ENCODE peak calls at places on chromosomes 12 and 14, in eight cellular contexts. X, N, G, I, M, U, Y and Q are unnamed samples.

GRCh38 chr14:102629011-102629444 is 36.6 kb downstream of the RCOR1 start:
- DNase-seq in Y (no peak), N (no peak), G (no peak), X (no peak), M (no peak), I (no peak), U (no peak), Q (no peak)

GRCh38 chr12:87413784-87414183 is 615.4 kb downstream of the C12orf50 start:
- DNase-seq in X (no peak), Y (no peak), I (no peak), N (peak; percentile 47), M (no peak), G (peak; percentile 31), U (no peak), Q (no peak)

GRCh38 chr14:93047187-93047586 is 68.5 kb downstream of the ITPK1 start:
- DNase-seq in G (no peak), U (no peak), X (no peak), I (no peak), Y (no peak), N (no peak), M (no peak), Q (no peak)

GRCh38 chr12:96258451-96258933 is 64.3 kb downstream of the ELK3 start:
- DNase-seq in G (no peak), N (peak; percentile 53), U (peak; percentile 63), X (no peak), M (no peak), Y (no peak), I (no peak), Q (no peak)

GRCh38 chr14:61486930-61487495 is 165.6 kb downstream of the PRKCH start:
- DNase-seq in N (no peak), Y (no peak), G (no peak), I (no peak), X (no peak), M (no peak), U (no peak), Q (no peak)

GRCh38 chr12:110372056-110372425 is 31.5 kb downstream of the ANAPC7 start:
- DNase-seq in I (no peak), G (no peak), X (no peak), N (no peak), M (no peak), Y (no peak), U (no peak), Q (no peak)

GRCh38 chr12:50524621-50525020 is 19.8 kb downstream of the DIP2B start:
- DNase-seq in I (no peak), N (no peak), U (no peak), Y (no peak), G (no peak), X (no peak), M (no peak), Q (no peak)

GRCh38 chr12:89492883-89493282 is 31.7 kb downstream of the GALNT4 start:
- DNase-seq in M (no peak), G (peak; percentile 41), U (no peak), N (no peak), Y (no peak), X (no peak), I (peak; percentile 36), Q (no peak)

GRCh38 chr14:89849931-89850330 is 104.6 kb downstream of the EFCAB11 start:
- DNase-seq in X (no peak), Y (no peak), N (peak; percentile 83), M (no peak), G (no peak), U (no peak), I (no peak), Q (no peak)

GRCh38 chr12:21502164-21502496 is 541 bp downstream of the GOLT1B start:
- DNase-seq in Y (no peak), M (no peak), I (peak; percentile 26), X (peak; percentile 28), U (no peak), N (peak; percentile 34), G (peak; percentile 45), Q (no peak)

GRCh38 chr14:28676481-28676880 is 90.1 kb upstream of the FOXG1 start:
- DNase-seq in M (no peak), G (peak; percentile 17), X (no peak), I (no peak), N (peak; percentile 6), Y (no peak), U (no peak), Q (no peak)

GRCh38 chr12:79121486-79121885 is 256.9 kb downstream of the SYT1 start:
- DNase-seq in X (peak; percentile 6), U (no peak), G (peak; percentile 6), Y (no peak), I (no peak), N (no peak), M (no peak), Q (no peak)

GRCh38 chr12:101933866-101934514 is 56.6 kb downstream of the DRAM1 start:
- DNase-seq in N (no peak), M (no peak), X (no peak), U (peak; percentile 48), G (no peak), I (no peak), Y (no peak), Q (no peak)

GRCh38 chr12:51922762-51923505 is 15.6 kb downstream of the ACVRL1 start:
- DNase-seq in U (peak; percentile 58), I (peak; percentile 55), M (no peak), X (no peak), Y (no peak), N (peak; percentile 79), G (no peak), Q (peak; percentile 15)

GRCh38 chr12:38389581-38389980 is 73.0 kb downstream of the ALG10B start:
- DNase-seq in G (no peak), N (no peak), U (no peak), M (no peak), I (no peak), X (no peak), Y (no peak), Q (no peak)

GRCh38 chr14:104374718-104375080 is 204.9 kb upstream of the C14orf180 start:
- DNase-seq in I (no peak), M (no peak), G (no peak), X (no peak), N (no peak), U (no peak), Y (no peak), Q (no peak)

GRCh38 chr12:121709478-121709890 is 3.1 kb upstream of the TMEM120B start:
- DNase-seq in X (no peak), I (no peak), M (no peak), Y (no peak), U (no peak), N (peak; percentile 83), G (peak; percentile 57), Q (no peak)

GRCh38 chr14:71198681-71199080 is 291.4 kb downstream of the PCNX1 start:
- DNase-seq in Y (no peak), M (no peak), U (no peak), N (no peak), G (no peak), I (peak; percentile 35), X (no peak), Q (no peak)

GRCh38 chr14:36553650-36554260 is 28.7 kb downstream of the NKX2-8 start:
- DNase-seq in X (peak; percentile 29), G (peak; percentile 72), I (no peak), U (no peak), N (peak; percentile 51), Y (no peak), M (no peak), Q (no peak)

GRCh38 chr12:121524196-121524930 is 56.5 kb downstream of the KDM2B start:
- DNase-seq in X (no peak), M (no peak), I (no peak), Y (peak; percentile 24), U (no peak), G (no peak), N (no peak), Q (no peak)

GRCh38 chr14:95467657-95468056 is 48.8 kb downstream of the SYNE3 start:
- DNase-seq in I (no peak), X (no peak), U (no peak), G (no peak), Y (no peak), M (no peak), N (no peak), Q (no peak)

GRCh38 chr12:19910681-19911080 is 457.7 kb upstream of the PDE3A start:
- DNase-seq in M (no peak), Y (no peak), G (no peak), U (no peak), I (no peak), X (no peak), N (no peak), Q (no peak)

GRCh38 chr12:19909418-19909817 is 458.9 kb upstream of the PDE3A start:
- DNase-seq in I (no peak), G (no peak), U (no peak), X (no peak), Y (no peak), N (no peak), M (no peak), Q (no peak)

GRCh38 chr12:19912996-19913395 is 455.3 kb upstream of the PDE3A start:
- DNase-seq in Y (no peak), X (no peak), N (no peak), I (no peak), G (peak; percentile 61), U (no peak), M (no peak), Q (no peak)

GRCh38 chr12:19908825-19909224 is 459.5 kb upstream of the PDE3A start:
- DNase-seq in N (no peak), U (no peak), Y (no peak), G (no peak), I (no peak), M (no peak), X (no peak), Q (no peak)
- H3K27ac ChIP-seq in N (no peak overlapping the region), U (no peak overlapping the region), Y (no peak overlapping the region), G (no peak overlapping the region), I (no peak overlapping the region), M (no peak overlapping the region), X (no peak overlapping the region), Q (no peak overlapping the region)

GRCh38 chr12:26150737-26151450 is 26.1 kb upstream of the BHLHE41 start:
- DNase-seq in Y (no peak), U (no peak), M (no peak), G (no peak), N (peak; percentile 79), X (no peak), I (no peak), Q (no peak)
- H3K27ac ChIP-seq in Y (no peak overlapping the region), U (no peak overlapping the region), M (no peak overlapping the region), G (no peak overlapping the region), N (no peak overlapping the region), X (no peak overlapping the region), I (no peak overlapping the region), Q (peak overlapping the region; percentile 11)

GRCh38 chr12:98504368-98504617 is 11.1 kb upstream of the TMPO start:
- DNase-seq in G (no peak), M (no peak), I (no peak), X (peak; percentile 31), N (no peak), U (no peak), Y (no peak), Q (no peak)
- H3K27ac ChIP-seq in G (peak overlapping the region; percentile 98), M (peak overlapping the region; percentile 91), I (peak overlapping the region; percentile 90), X (peak overlapping the region; percentile 94), N (no peak overlapping the region), U (peak overlapping the region; percentile 96), Y (peak overlapping the region; percentile 93), Q (peak overlapping the region; percentile 99)

DNA sequence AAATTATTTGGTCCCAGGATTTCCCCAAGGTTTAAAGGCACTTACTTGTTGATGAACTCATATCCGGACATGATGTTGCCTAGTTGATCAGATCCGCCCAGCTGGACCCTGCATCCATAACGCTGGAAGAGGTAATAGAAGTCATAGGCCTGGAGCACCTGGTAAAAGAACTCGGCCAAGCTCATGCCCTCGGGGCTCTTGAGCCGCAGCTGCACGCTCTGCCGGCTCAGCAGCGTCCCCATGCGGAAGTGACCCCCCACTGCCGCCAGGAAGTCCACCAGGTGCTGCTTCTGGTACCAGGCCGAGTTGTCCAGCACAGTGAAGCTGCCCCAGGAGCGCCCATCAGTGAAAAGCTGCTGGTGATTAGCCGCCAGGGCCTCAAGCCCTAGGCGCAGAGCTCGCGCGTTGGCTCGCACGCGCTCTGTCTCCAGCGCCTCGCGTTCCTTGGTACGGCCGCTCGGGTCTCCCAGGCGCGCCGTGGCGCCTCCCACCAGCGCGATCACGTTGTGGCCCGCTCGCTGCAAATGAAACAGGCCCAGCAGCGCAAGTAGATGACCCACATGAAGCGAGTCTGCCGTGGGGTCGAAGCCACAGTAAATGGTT is 545 bp downstream of the YARS2 start:
- DNase-seq in Y (peak; percentile 43), I (peak; percentile 72), M (peak; percentile 75), N (peak; percentile 88), U (peak; percentile 71), X (peak; percentile 70), G (peak; percentile 89), Q (peak; percentile 42)
- H3K27ac ChIP-seq in Y (peak overlapping the region; percentile 97), I (peak overlapping the region; percentile 85), M (peak overlapping the region; percentile 84), N (peak overlapping the region; percentile 78), U (peak overlapping the region; percentile 93), X (peak overlapping the region; percentile 96), G (peak overlapping the region; percentile 97), Q (peak overlapping the region; percentile 95)